ENCODE peak calls at places on chromosome 20, in nine cellular contexts. One of them, this sample, is unnamed.

GRCh38 chr20:46010491-46011405 is 2.0 kb downstream of the MMP9 start:
- DNase-seq in endothelial cell of umbilical vein: no peak
- DNase-seq in stomach: no peak
- DNase-seq in HepG2: no peak
- DNase-seq in breast epithelium: no peak
- DNase-seq in K562: no peak
- DNase-seq in upper lobe of left lung: peak
- DNase-seq in sigmoid colon: no peak
- DNase-seq in prostate gland: no peak
- DNase-seq in this sample: no peak

GRCh38 chr20:63533871-63534393 is 3.2 kb downstream of the PTK6 start:
- DNase-seq in K562: no peak
- DNase-seq in stomach: peak
- DNase-seq in upper lobe of left lung: peak
- DNase-seq in HepG2: no peak
- DNase-seq in breast epithelium: no peak
- DNase-seq in sigmoid colon: no peak
- DNase-seq in prostate gland: peak
- DNase-seq in endothelial cell of umbilical vein: no peak
- DNase-seq in this sample: no peak

GRCh38 chr20:51756653-51757052 is 11.5 kb downstream of the ATP9A start:
- DNase-seq in sigmoid colon: no peak
- DNase-seq in prostate gland: no peak
- DNase-seq in endothelial cell of umbilical vein: no peak
- DNase-seq in breast epithelium: no peak
- DNase-seq in HepG2: no peak
- DNase-seq in K562: no peak
- DNase-seq in upper lobe of left lung: no peak
- DNase-seq in stomach: no peak
- DNase-seq in this sample: no peak

GRCh38 chr20:12394786-12395185 is 477.1 kb downstream of the BTBD3 start:
- DNase-seq in endothelial cell of umbilical vein: no peak
- DNase-seq in breast epithelium: no peak
- DNase-seq in upper lobe of left lung: no peak
- DNase-seq in prostate gland: no peak
- DNase-seq in stomach: no peak
- DNase-seq in K562: no peak
- DNase-seq in sigmoid colon: no peak
- DNase-seq in HepG2: no peak
- DNase-seq in this sample: no peak

GRCh38 chr20:37990571-37991151 is 42.6 kb downstream of the TTI1 start:
- DNase-seq in K562: no peak
- DNase-seq in prostate gland: peak
- DNase-seq in endothelial cell of umbilical vein: peak
- DNase-seq in breast epithelium: peak
- DNase-seq in upper lobe of left lung: peak
- DNase-seq in sigmoid colon: no peak
- DNase-seq in stomach: peak
- DNase-seq in HepG2: peak
- DNase-seq in this sample: no peak

GRCh38 chr20:63589261-63590217 is 15.5 kb upstream of the HELZ2 start:
- DNase-seq in HepG2: no peak
- DNase-seq in sigmoid colon: no peak
- DNase-seq in prostate gland: no peak
- DNase-seq in stomach: no peak
- DNase-seq in K562: no peak
- DNase-seq in upper lobe of left lung: no peak
- DNase-seq in endothelial cell of umbilical vein: no peak
- DNase-seq in breast epithelium: no peak
- DNase-seq in this sample: no peak

GRCh38 chr20:59598625-59599310 is 5.6 kb upstream of the PHACTR3 start:
- DNase-seq in upper lobe of left lung: peak
- DNase-seq in K562: peak
- DNase-seq in breast epithelium: no peak
- DNase-seq in stomach: peak
- DNase-seq in prostate gland: no peak
- DNase-seq in sigmoid colon: no peak
- DNase-seq in HepG2: peak
- DNase-seq in endothelial cell of umbilical vein: peak
- DNase-seq in this sample: no peak

GRCh38 chr20:15836634-15837033 is 736.6 kb downstream of the KIF16B start:
- DNase-seq in endothelial cell of umbilical vein: no peak
- DNase-seq in K562: no peak
- DNase-seq in HepG2: no peak
- DNase-seq in breast epithelium: no peak
- DNase-seq in prostate gland: no peak
- DNase-seq in sigmoid colon: no peak
- DNase-seq in upper lobe of left lung: no peak
- DNase-seq in stomach: no peak
- DNase-seq in this sample: no peak

GRCh38 chr20:44750081-44750805 is 4.6 kb downstream of the KCNK15 start:
- DNase-seq in sigmoid colon: no peak
- DNase-seq in endothelial cell of umbilical vein: no peak
- DNase-seq in prostate gland: no peak
- DNase-seq in HepG2: no peak
- DNase-seq in upper lobe of left lung: no peak
- DNase-seq in breast epithelium: no peak
- DNase-seq in stomach: no peak
- DNase-seq in K562: peak
- DNase-seq in this sample: no peak

GRCh38 chr20:60268502-60268901 is 310.3 kb downstream of the CDH26 start:
- DNase-seq in stomach: no peak
- DNase-seq in upper lobe of left lung: no peak
- DNase-seq in sigmoid colon: no peak
- DNase-seq in breast epithelium: no peak
- DNase-seq in K562: peak
- DNase-seq in prostate gland: no peak
- DNase-seq in HepG2: no peak
- DNase-seq in endothelial cell of umbilical vein: no peak
- DNase-seq in this sample: no peak

GRCh38 chr20:38184098-38184497 is 19.0 kb upstream of the TGM2 start:
- DNase-seq in prostate gland: no peak
- DNase-seq in K562: no peak
- DNase-seq in sigmoid colon: no peak
- DNase-seq in endothelial cell of umbilical vein: peak
- DNase-seq in upper lobe of left lung: no peak
- DNase-seq in stomach: no peak
- DNase-seq in breast epithelium: no peak
- DNase-seq in HepG2: no peak
- DNase-seq in this sample: no peak

GRCh38 chr20:44589522-44589921 is 7.1 kb downstream of the PKIG start:
- DNase-seq in K562: no peak
- DNase-seq in stomach: no peak
- DNase-seq in endothelial cell of umbilical vein: peak
- DNase-seq in HepG2: no peak
- DNase-seq in prostate gland: no peak
- DNase-seq in upper lobe of left lung: no peak
- DNase-seq in sigmoid colon: no peak
- DNase-seq in breast epithelium: no peak
- DNase-seq in this sample: no peak

GRCh38 chr20:47258745-47259695 is 97.5 kb downstream of the ZMYND8 start:
- DNase-seq in breast epithelium: no peak
- DNase-seq in endothelial cell of umbilical vein: peak
- DNase-seq in sigmoid colon: no peak
- DNase-seq in HepG2: no peak
- DNase-seq in K562: no peak
- DNase-seq in stomach: no peak
- DNase-seq in prostate gland: no peak
- DNase-seq in upper lobe of left lung: peak
- DNase-seq in this sample: no peak

GRCh38 chr20:51019598-51020592 is 3.0 kb downstream of the KCNG1 start:
- DNase-seq in sigmoid colon: no peak
- DNase-seq in prostate gland: no peak
- DNase-seq in HepG2: no peak
- DNase-seq in K562: no peak
- DNase-seq in endothelial cell of umbilical vein: no peak
- DNase-seq in stomach: no peak
- DNase-seq in breast epithelium: no peak
- DNase-seq in upper lobe of left lung: no peak
- DNase-seq in this sample: no peak

GRCh38 chr20:17646209-17646717 is 35.8 kb downstream of the RRBP1 start:
- DNase-seq in K562: no peak
- DNase-seq in endothelial cell of umbilical vein: no peak
- DNase-seq in breast epithelium: no peak
- DNase-seq in upper lobe of left lung: no peak
- DNase-seq in prostate gland: peak
- DNase-seq in sigmoid colon: peak
- DNase-seq in stomach: no peak
- DNase-seq in HepG2: peak
- DNase-seq in this sample: no peak

GRCh38 chr20:39878321-39878720 is 810.7 kb downstream of the MAFB start:
- DNase-seq in sigmoid colon: no peak
- DNase-seq in endothelial cell of umbilical vein: no peak
- DNase-seq in prostate gland: no peak
- DNase-seq in upper lobe of left lung: no peak
- DNase-seq in breast epithelium: no peak
- DNase-seq in HepG2: no peak
- DNase-seq in K562: no peak
- DNase-seq in stomach: no peak
- DNase-seq in this sample: no peak

GRCh38 chr20:39878809-39879208 is 810.2 kb downstream of the MAFB start:
- DNase-seq in sigmoid colon: no peak
- DNase-seq in K562: no peak
- DNase-seq in HepG2: no peak
- DNase-seq in stomach: no peak
- DNase-seq in upper lobe of left lung: no peak
- DNase-seq in breast epithelium: no peak
- DNase-seq in endothelial cell of umbilical vein: no peak
- DNase-seq in prostate gland: no peak
- DNase-seq in this sample: no peak

GRCh38 chr20:39879296-39879695 is 809.7 kb downstream of the MAFB start:
- DNase-seq in prostate gland: no peak
- DNase-seq in endothelial cell of umbilical vein: no peak
- DNase-seq in HepG2: no peak
- DNase-seq in stomach: no peak
- DNase-seq in K562: no peak
- DNase-seq in sigmoid colon: no peak
- DNase-seq in breast epithelium: no peak
- DNase-seq in upper lobe of left lung: no peak
- DNase-seq in this sample: no peak

GRCh38 chr20:39877792-39878191 is 811.2 kb downstream of the MAFB start:
- DNase-seq in stomach: no peak
- DNase-seq in breast epithelium: no peak
- DNase-seq in prostate gland: no peak
- DNase-seq in sigmoid colon: no peak
- DNase-seq in endothelial cell of umbilical vein: no peak
- DNase-seq in upper lobe of left lung: no peak
- DNase-seq in K562: no peak
- DNase-seq in HepG2: no peak
- DNase-seq in this sample: no peak

GRCh38 chr20:39880890-39881289 is 808.1 kb downstream of the MAFB start:
- DNase-seq in HepG2: no peak
- DNase-seq in endothelial cell of umbilical vein: peak
- DNase-seq in sigmoid colon: no peak
- DNase-seq in upper lobe of left lung: no peak
- DNase-seq in prostate gland: no peak
- DNase-seq in stomach: no peak
- DNase-seq in breast epithelium: no peak
- DNase-seq in K562: no peak
- DNase-seq in this sample: no peak
- TF ChIP-seq POLR2AphosphoS5 in HepG2: no peak
- TF ChIP-seq POLR2AphosphoS5 in endothelial cell of umbilical vein: no peak
- TF ChIP-seq POLR2AphosphoS5 in sigmoid colon: no peak
- TF ChIP-seq POLR2AphosphoS5 in upper lobe of left lung: no peak
- TF ChIP-seq POLR2AphosphoS5 in prostate gland: no peak
- TF ChIP-seq POLR2AphosphoS5 in stomach: no peak
- TF ChIP-seq POLR2AphosphoS5 in breast epithelium: no peak
- TF ChIP-seq POLR2AphosphoS5 in K562: no peak
- TF ChIP-seq POLR2AphosphoS5 in this sample: no peak

GRCh38 chr20:62284448-62284847 is 18.3 kb upstream of the ADRM1 start:
- DNase-seq in prostate gland: no peak
- DNase-seq in K562: no peak
- DNase-seq in endothelial cell of umbilical vein: no peak
- DNase-seq in breast epithelium: no peak
- DNase-seq in stomach: no peak
- DNase-seq in HepG2: no peak
- DNase-seq in upper lobe of left lung: no peak
- DNase-seq in sigmoid colon: no peak
- DNase-seq in this sample: no peak

GRCh38 chr20:62287129-62287528 is 15.7 kb upstream of the ADRM1 start:
- DNase-seq in prostate gland: no peak
- DNase-seq in breast epithelium: no peak
- DNase-seq in HepG2: no peak
- DNase-seq in K562: no peak
- DNase-seq in endothelial cell of umbilical vein: no peak
- DNase-seq in sigmoid colon: no peak
- DNase-seq in stomach: no peak
- DNase-seq in upper lobe of left lung: no peak
- DNase-seq in this sample: no peak

GRCh38 chr20:62286493-62287064 is 16.2 kb upstream of the ADRM1 start:
- DNase-seq in prostate gland: no peak
- DNase-seq in K562: no peak
- DNase-seq in HepG2: no peak
- DNase-seq in endothelial cell of umbilical vein: no peak
- DNase-seq in upper lobe of left lung: no peak
- DNase-seq in sigmoid colon: no peak
- DNase-seq in stomach: no peak
- DNase-seq in breast epithelium: no peak
- DNase-seq in this sample: no peak

GRCh38 chr20:62285151-62285550 is 17.6 kb upstream of the ADRM1 start:
- DNase-seq in K562: no peak
- DNase-seq in upper lobe of left lung: no peak
- DNase-seq in prostate gland: no peak
- DNase-seq in endothelial cell of umbilical vein: no peak
- DNase-seq in HepG2: no peak
- DNase-seq in sigmoid colon: no peak
- DNase-seq in breast epithelium: no peak
- DNase-seq in stomach: no peak
- DNase-seq in this sample: no peak

GRCh38 chr20:62285722-62286121 is 17.1 kb upstream of the ADRM1 start:
- DNase-seq in endothelial cell of umbilical vein: peak
- DNase-seq in upper lobe of left lung: no peak
- DNase-seq in HepG2: no peak
- DNase-seq in K562: no peak
- DNase-seq in stomach: no peak
- DNase-seq in sigmoid colon: no peak
- DNase-seq in breast epithelium: no peak
- DNase-seq in prostate gland: no peak
- DNase-seq in this sample: no peak
- H3K27ac ChIP-seq in endothelial cell of umbilical vein: peak
- H3K27ac ChIP-seq in upper lobe of left lung: no peak
- H3K27ac ChIP-seq in HepG2: no peak
- H3K27ac ChIP-seq in K562: no peak
- H3K27ac ChIP-seq in stomach: no peak
- H3K27ac ChIP-seq in sigmoid colon: no peak
- H3K27ac ChIP-seq in breast epithelium: peak
- H3K27ac ChIP-seq in prostate gland: no peak
- H3K27ac ChIP-seq in this sample: no peak

GRCh38 chr20:1934578-1935573 is 39.7 kb downstream of the SIRPA start:
- DNase-seq in prostate gland: no peak
- DNase-seq in endothelial cell of umbilical vein: no peak
- DNase-seq in upper lobe of left lung: peak
- DNase-seq in breast epithelium: no peak
- DNase-seq in sigmoid colon: peak
- DNase-seq in K562: no peak
- DNase-seq in stomach: no peak
- DNase-seq in HepG2: no peak
- DNase-seq in this sample: no peak
- H3K4me3 ChIP-seq in prostate gland: no peak
- H3K4me3 ChIP-seq in endothelial cell of umbilical vein: no peak
- H3K4me3 ChIP-seq in upper lobe of left lung: no peak
- H3K4me3 ChIP-seq in breast epithelium: no peak
- H3K4me3 ChIP-seq in sigmoid colon: no peak
- H3K4me3 ChIP-seq in K562: no peak
- H3K4me3 ChIP-seq in stomach: no peak
- H3K4me3 ChIP-seq in HepG2: no peak
- H3K4me3 ChIP-seq in this sample: no peak

GRCh38 chr20:54510546-54511129 is 35.2 kb downstream of the DOK5 start:
- DNase-seq in breast epithelium: peak
- DNase-seq in stomach: no peak
- DNase-seq in endothelial cell of umbilical vein: no peak
- DNase-seq in HepG2: no peak
- DNase-seq in sigmoid colon: no peak
- DNase-seq in K562: no peak
- DNase-seq in prostate gland: no peak
- DNase-seq in upper lobe of left lung: no peak
- DNase-seq in this sample: no peak
- TF ChIP-seq POLR2AphosphoS5 in breast epithelium: no peak
- TF ChIP-seq POLR2AphosphoS5 in stomach: no peak
- TF ChIP-seq POLR2AphosphoS5 in endothelial cell of umbilical vein: no peak
- TF ChIP-seq POLR2AphosphoS5 in HepG2: no peak
- TF ChIP-seq POLR2AphosphoS5 in sigmoid colon: no peak
- TF ChIP-seq POLR2AphosphoS5 in K562: no peak
- TF ChIP-seq POLR2AphosphoS5 in prostate gland: no peak
- TF ChIP-seq POLR2AphosphoS5 in upper lobe of left lung: no peak
- TF ChIP-seq POLR2AphosphoS5 in this sample: no peak